ENCODE peak calls at places on chromosomes 13 and 19, in eight cellular contexts. K is HCT116, Z is Panc1, D is K562, B is upper lobe of left lung, X is GM23338, V is HepG2, O is GM12878. I is an unnamed sample.
A peak's percentile ranks its signal among the peaks of the same experiment; 100 is the strongest.

GRCh38 chr19:35945121-35945792 is 9.1 kb downstream of the LRFN3 start:
- ATAC-seq in K (no peak), Z (no peak), D (no peak), B (no peak), X (no peak), V (no peak), O (no peak), I (no peak)

GRCh38 chr19:2150794-2151338 is 500 bp downstream of the AP3D1 start:
- ATAC-seq in K (peak; percentile 10), Z (peak; percentile 37), D (no peak), B (no peak), X (peak; percentile 7), V (no peak), O (no peak), I (peak; percentile 7)

GRCh38 chr13:69547780-69548179 is 559.8 kb upstream of the ATXN8OS start:
- ATAC-seq in K (no peak), Z (no peak), D (no peak), B (no peak), X (no peak), V (no peak), O (no peak), I (no peak)

GRCh38 chr19:18002347-18002850 is 5.6 kb upstream of the ARRDC2 start:
- ATAC-seq in K (no peak), Z (no peak), D (no peak), B (no peak), X (no peak), V (no peak), O (peak; percentile 14), I (no peak)

GRCh38 chr19:40596608-40597328 is 4.4 kb upstream of the LTBP4 start:
- ATAC-seq in K (peak; percentile 47), Z (peak; percentile 72), D (peak; percentile 69), B (peak; percentile 64), X (peak; percentile 35), V (peak; percentile 55), O (no peak), I (peak; percentile 54)

GRCh38 chr13:21638319-21639282 is 32.3 kb upstream of the FGF9 start:
- ATAC-seq in K (no peak), Z (no peak), D (peak; percentile 51), B (peak; percentile 71), X (no peak), V (peak; percentile 38), O (peak; percentile 79), I (no peak)

GRCh38 chr19:35209646-35210045 is 18.9 kb downstream of the FAM187B start:
- ATAC-seq in K (no peak), Z (no peak), D (no peak), B (no peak), X (no peak), V (no peak), O (no peak), I (no peak)

GRCh38 chr13:43364210-43365041 is 341.0 kb downstream of the DNAJC15 start:
- ATAC-seq in K (no peak), Z (no peak), D (no peak), B (peak; percentile 88), X (no peak), V (no peak), O (no peak), I (peak; percentile 59)

GRCh38 chr13:51534075-51534817 is 50.0 kb upstream of the WDFY2 start:
- ATAC-seq in K (peak; percentile 55), Z (no peak), D (peak; percentile 69), B (peak; percentile 84), X (no peak), V (peak; percentile 50), O (peak; percentile 64), I (no peak)

GRCh38 chr19:37936166-37936565 is 29.2 kb downstream of the SIPA1L3 start:
- ATAC-seq in K (no peak), Z (no peak), D (no peak), B (no peak), X (no peak), V (no peak), O (no peak), I (no peak)

GRCh38 chr19:461664-462551 is 1.1 kb upstream of the SHC2 start:
- ATAC-seq in K (peak; percentile 69), Z (peak; percentile 60), D (peak; percentile 76), B (peak; percentile 55), X (peak; percentile 63), V (peak; percentile 67), O (no peak), I (peak; percentile 45)

GRCh38 chr13:49806126-49806536 is 13.6 kb upstream of the KPNA3 start:
- ATAC-seq in K (no peak), Z (no peak), D (no peak), B (no peak), X (no peak), V (peak; percentile 57), O (no peak), I (no peak)

GRCh38 chr13:46655727-46656180 is 102.8 kb downstream of the LRCH1 start:
- ATAC-seq in K (no peak), Z (no peak), D (no peak), B (no peak), X (peak; percentile 42), V (no peak), O (peak; percentile 17), I (peak; percentile 71)

GRCh38 chr13:52845766-52846566 is 2.5 kb downstream of the PCDH8 start:
- ATAC-seq in K (no peak), Z (no peak), D (no peak), B (peak; percentile 26), X (peak; percentile 15), V (no peak), O (no peak), I (no peak)

GRCh38 chr13:112917056-112917664 is 51.9 kb upstream of the MCF2L start:
- ATAC-seq in K (no peak), Z (no peak), D (no peak), B (no peak), X (peak; percentile 25), V (peak; percentile 41), O (no peak), I (no peak)

GRCh38 chr19:52600639-52601024 is 30.5 kb downstream of the ZNF701 start:
- ATAC-seq in K (peak; percentile 35), Z (peak; percentile 53), D (peak; percentile 57), B (peak; percentile 22), X (peak; percentile 21), V (peak; percentile 71), O (peak; percentile 50), I (peak; percentile 21)

GRCh38 chr13:21668665-21669599 is 1.9 kb upstream of the FGF9 start:
- ATAC-seq in K (no peak), Z (no peak), D (no peak), B (peak; percentile 25), X (peak; percentile 2), V (no peak), O (no peak), I (no peak)

GRCh38 chr13:84230568-84230967 is 348.3 kb upstream of the SLITRK1 start:
- ATAC-seq in K (no peak), Z (no peak), D (no peak), B (no peak), X (peak; percentile 82), V (no peak), O (no peak), I (no peak)

GRCh38 chr19:18204394-18205179 is 745 bp upstream of the RAB3A start:
- ATAC-seq in K (peak; percentile 30), Z (peak; percentile 36), D (peak; percentile 43), B (peak; percentile 1), X (peak; percentile 8), V (peak; percentile 14), O (peak; percentile 7), I (peak; percentile 38)

GRCh38 chr19:860481-861098 is 1.1 kb downstream of the CFD start:
- ATAC-seq in K (peak; percentile 79), Z (peak; percentile 85), D (peak; percentile 78), B (peak; percentile 86), X (peak; percentile 17), V (peak; percentile 75), O (peak; percentile 46), I (peak; percentile 76)

GRCh38 chr19:863305-863620 is 3.8 kb downstream of the CFD start:
- ATAC-seq in K (no peak), Z (no peak), D (no peak), B (no peak), X (no peak), V (no peak), O (no peak), I (no peak)

GRCh38 chr13:21973437-21974125 is 302.7 kb downstream of the FGF9 start:
- ATAC-seq in K (no peak), Z (no peak), D (peak; percentile 36), B (no peak), X (peak; percentile 75), V (peak; percentile 32), O (no peak), I (no peak)

GRCh38 chr13:70666883-70667282 is 558.6 kb upstream of the KLHL1 start:
- ATAC-seq in K (no peak), Z (no peak), D (no peak), B (no peak), X (no peak), V (no peak), O (no peak), I (no peak)

GRCh38 chr13:44267966-44268365 is 105.7 kb upstream of the SERP2 start:
- ATAC-seq in K (no peak), Z (no peak), D (no peak), B (peak; percentile 76), X (no peak), V (no peak), O (no peak), I (peak; percentile 24)

GRCh38 chr13:100652510-100652909 is 22.1 kb downstream of the TMTC4 start:
- ATAC-seq in K (no peak), Z (no peak), D (no peak), B (no peak), X (peak; percentile 68), V (no peak), O (no peak), I (no peak)
- TF ChIP-seq POLR2AphosphoS5 in K (no peak), Z (no peak), D (no peak), B (no peak), X (no peak), V (no peak), O (no peak), I (no peak)

DNA sequence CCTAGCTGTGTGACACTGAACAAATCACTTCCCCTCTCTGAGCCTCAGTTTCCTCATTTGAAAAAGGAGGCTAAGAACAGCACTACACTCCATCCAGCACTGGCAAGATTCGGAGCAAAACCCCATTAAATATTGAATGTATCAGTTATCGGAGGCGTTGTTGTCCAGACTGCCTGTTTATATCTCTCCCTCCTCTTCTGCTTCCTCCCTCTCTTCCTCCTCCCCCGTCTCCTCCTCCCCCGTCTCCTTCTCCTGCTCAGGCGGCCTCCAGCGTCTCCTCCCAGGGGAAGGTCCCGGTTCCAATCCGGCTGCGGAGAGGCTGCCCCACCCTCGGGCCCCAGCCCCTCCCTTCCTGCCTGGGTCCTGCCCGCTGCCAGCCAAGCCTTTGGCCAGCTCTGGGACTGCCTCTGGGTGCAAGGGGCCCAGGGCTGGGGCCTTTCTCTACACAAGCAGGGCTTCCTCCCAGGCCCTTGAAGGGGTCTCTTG is 2.0 kb downstream of the RRAS start:
- ATAC-seq in K (peak; percentile 33), Z (peak; percentile 55), D (no peak), B (peak; percentile 16), X (peak; percentile 3), V (no peak), O (no peak), I (peak; percentile 17)
- TF ChIP-seq POLR2AphosphoS5 in K (peak; percentile 44), Z (no peak), D (no peak), B (peak; percentile 82), X (no peak), V (no peak), O (no peak), I (peak; percentile 51)

GRCh38 chr19:11098327-11098726 is 9.1 kb downstream of the LDLR start:
- ATAC-seq in K (no peak), Z (no peak), D (no peak), B (no peak), X (no peak), V (no peak), O (no peak), I (no peak)
- TF ChIP-seq POLR2AphosphoS5 in K (no peak), Z (no peak), D (no peak), B (no peak), X (no peak), V (no peak), O (no peak), I (no peak)

GRCh38 chr19:44847144-44848035 is 1.3 kb downstream of the NECTIN2 start:
- ATAC-seq in K (peak; percentile 10), Z (peak; percentile 18), D (peak; percentile 5), B (peak; percentile 27), X (peak; percentile 6), V (peak; percentile 3), O (no peak), I (peak; percentile 20)
- TF ChIP-seq POLR2AphosphoS5 in K (peak; percentile 60), Z (no peak), D (no peak), B (peak; percentile 88), X (no peak), V (no peak), O (no peak), I (peak; percentile 8)

I was measured in gastroesophageal sphincter.